ENCODE peak calls at places on chromosomes 13 and 19, in four cellular contexts. D, E, X and R are unnamed samples.

GRCh38 chr13:40502236-40502635 is 164.2 kb downstream of the FOXO1 start:
- ATAC-seq in X (no peak), E (no peak), D (no peak), R (no peak)

GRCh38 chr19:13665125-13665903 is 99.0 kb upstream of the MRI1 start:
- ATAC-seq in E (no peak), D (no peak), X (no peak), R (no peak)

GRCh38 chr13:111604087-111604486 is 283.6 kb downstream of the TEX29 start:
- ATAC-seq in X (no peak), E (no peak), D (no peak), R (no peak)

GRCh38 chr13:109773276-109773675 is 13.1 kb downstream of the IRS2 start:
- ATAC-seq in X (peak), D (peak), E (peak), R (peak)

GRCh38 chr13:88945793-88946192 is 1274.6 kb downstream of the SLITRK5 start:
- ATAC-seq in E (no peak), D (no peak), X (no peak), R (no peak)

GRCh38 chr19:8600064-8600463 is 10.5 kb downstream of the ADAMTS10 start:
- ATAC-seq in D (no peak), X (no peak), E (no peak), R (no peak)

GRCh38 chr19:2719910-2720776 is 1.0 kb downstream of the DIRAS1 start:
- ATAC-seq in X (no peak), E (no peak), D (no peak), R (no peak)

GRCh38 chr13:113267642-113268405 is 29.2 kb upstream of the LAMP1 start:
- ATAC-seq in X (no peak), D (peak), E (no peak), R (no peak)

GRCh38 chr13:46182491-46182877 is 507 bp upstream of the LCP1 start:
- ATAC-seq in X (no peak), D (no peak), E (peak), R (peak)

GRCh38 chr19:48321372-48321621 is 4.1 kb upstream of the EMP3 start:
- ATAC-seq in D (peak), X (peak), E (peak), R (peak)

GRCh38 chr13:59343993-59344780 is 819.5 kb downstream of the DIAPH3 start:
- ATAC-seq in E (no peak), D (no peak), X (no peak), R (no peak)

GRCh38 chr19:19320362-19321142 is at the start of the genes MAU2 and SUGP1:
- ATAC-seq in D (peak), X (peak), E (peak), R (peak)

GRCh38 chr19:44758596-44758995 is 10.1 kb downstream of the BCL3 start:
- ATAC-seq in D (no peak), E (no peak), X (no peak), R (no peak)

GRCh38 chr13:44592448-44592847 is 16.3 kb upstream of the TSC22D1 start:
- ATAC-seq in D (no peak), X (no peak), E (no peak), R (no peak)

GRCh38 chr19:6457958-6458694 is 1.5 kb downstream of the SLC25A23 start:
- ATAC-seq in X (no peak), E (no peak), D (no peak), R (no peak)

GRCh38 chr19:49907745-49908446 is 11.2 kb upstream of the IL4I1 start:
- ATAC-seq in D (no peak), E (no peak), X (no peak), R (no peak)

GRCh38 chr19:15378529-15379082 is 981 bp downstream of the AKAP8 start:
- ATAC-seq in E (peak), D (peak), X (no peak), R (no peak)

GRCh38 chr19:49496574-49497008 is 357 bp downstream of the RPS11 start:
- ATAC-seq in E (no peak), D (no peak), X (no peak), R (no peak)

GRCh38 chr13:75794663-75795062 is 158.5 kb downstream of the LMO7 start:
- ATAC-seq in D (no peak), X (no peak), E (no peak), R (no peak)

GRCh38 chr13:66577358-66577757 is 652.8 kb downstream of the PCDH9 start:
- ATAC-seq in D (no peak), X (no peak), E (no peak), R (no peak)